ENCODE peak calls at places on chromosomes 12 and 14, in four cellular contexts. One of them, this sample, is unnamed.
A peak's percentile ranks its signal among the peaks of the same experiment; 100 is the strongest.

GRCh38 chr14:73741876-73742519 is 27.8 kb upstream of the PNMA1 start:
- DNase-seq in CD4-positive, CD25-positive, alpha-beta regulatory T cell: no peak
- DNase-seq in substantia nigra: no peak
- DNase-seq in heart left ventricle: peak; percentile 34
- DNase-seq in this sample: no peak

GRCh38 chr14:74400328-74400727 is 25.7 kb downstream of the SYNDIG1L start:
- DNase-seq in heart left ventricle: no peak
- DNase-seq in CD4-positive, CD25-positive, alpha-beta regulatory T cell: no peak
- DNase-seq in substantia nigra: no peak
- DNase-seq in this sample: no peak

GRCh38 chr12:49362077-49362476 is 5.2 kb upstream of the SPATS2 start:
- DNase-seq in substantia nigra: no peak
- DNase-seq in heart left ventricle: no peak
- DNase-seq in CD4-positive, CD25-positive, alpha-beta regulatory T cell: no peak
- DNase-seq in this sample: no peak

GRCh38 chr12:46843811-46844210 is 18.0 kb upstream of the SLC38A4 start:
- DNase-seq in heart left ventricle: no peak
- DNase-seq in CD4-positive, CD25-positive, alpha-beta regulatory T cell: no peak
- DNase-seq in substantia nigra: no peak
- DNase-seq in this sample: no peak

GRCh38 chr12:127810026-127810425 is 456.9 kb upstream of the TMEM132C start:
- DNase-seq in heart left ventricle: no peak
- DNase-seq in substantia nigra: no peak
- DNase-seq in CD4-positive, CD25-positive, alpha-beta regulatory T cell: no peak
- DNase-seq in this sample: no peak

GRCh38 chr14:101129750-101130149 is 226.2 kb upstream of the RTL1 start:
- DNase-seq in heart left ventricle: no peak
- DNase-seq in CD4-positive, CD25-positive, alpha-beta regulatory T cell: no peak
- DNase-seq in substantia nigra: no peak
- DNase-seq in this sample: no peak

GRCh38 chr14:101719708-101720107 is 41.8 kb upstream of the PPP2R5C start:
- DNase-seq in heart left ventricle: peak; percentile 41
- DNase-seq in CD4-positive, CD25-positive, alpha-beta regulatory T cell: no peak
- DNase-seq in substantia nigra: no peak
- DNase-seq in this sample: no peak

GRCh38 chr12:4648099-4648498 is 752 bp downstream of the AKAP3 start:
- DNase-seq in CD4-positive, CD25-positive, alpha-beta regulatory T cell: no peak
- DNase-seq in substantia nigra: no peak
- DNase-seq in heart left ventricle: no peak
- DNase-seq in this sample: no peak

GRCh38 chr14:42469637-42470426 is 863.2 kb downstream of the LRFN5 start:
- DNase-seq in substantia nigra: no peak
- DNase-seq in heart left ventricle: no peak
- DNase-seq in CD4-positive, CD25-positive, alpha-beta regulatory T cell: no peak
- DNase-seq in this sample: no peak

GRCh38 chr14:91061309-91061887 is 957 bp upstream of the RPS6KA5 start:
- DNase-seq in CD4-positive, CD25-positive, alpha-beta regulatory T cell: no peak
- DNase-seq in heart left ventricle: no peak
- DNase-seq in substantia nigra: no peak
- DNase-seq in this sample: no peak

GRCh38 chr14:61461808-61462275 is 140.5 kb downstream of the PRKCH start:
- DNase-seq in heart left ventricle: no peak
- DNase-seq in substantia nigra: peak; percentile 57
- DNase-seq in CD4-positive, CD25-positive, alpha-beta regulatory T cell: peak; percentile 40
- DNase-seq in this sample: no peak

GRCh38 chr14:78335531-78335930 is 165.4 kb downstream of the NRXN3 start:
- DNase-seq in heart left ventricle: no peak
- DNase-seq in substantia nigra: no peak
- DNase-seq in CD4-positive, CD25-positive, alpha-beta regulatory T cell: no peak
- DNase-seq in this sample: no peak

GRCh38 chr12:53775478-53776145 is 23.8 kb upstream of the CISTR start:
- DNase-seq in CD4-positive, CD25-positive, alpha-beta regulatory T cell: no peak
- DNase-seq in heart left ventricle: peak; percentile 53
- DNase-seq in substantia nigra: no peak
- DNase-seq in this sample: no peak

GRCh38 chr12:101727098-101727497 is 12.2 kb downstream of the SYCP3 start:
- DNase-seq in substantia nigra: no peak
- DNase-seq in CD4-positive, CD25-positive, alpha-beta regulatory T cell: no peak
- DNase-seq in heart left ventricle: no peak
- DNase-seq in this sample: no peak

DNA sequence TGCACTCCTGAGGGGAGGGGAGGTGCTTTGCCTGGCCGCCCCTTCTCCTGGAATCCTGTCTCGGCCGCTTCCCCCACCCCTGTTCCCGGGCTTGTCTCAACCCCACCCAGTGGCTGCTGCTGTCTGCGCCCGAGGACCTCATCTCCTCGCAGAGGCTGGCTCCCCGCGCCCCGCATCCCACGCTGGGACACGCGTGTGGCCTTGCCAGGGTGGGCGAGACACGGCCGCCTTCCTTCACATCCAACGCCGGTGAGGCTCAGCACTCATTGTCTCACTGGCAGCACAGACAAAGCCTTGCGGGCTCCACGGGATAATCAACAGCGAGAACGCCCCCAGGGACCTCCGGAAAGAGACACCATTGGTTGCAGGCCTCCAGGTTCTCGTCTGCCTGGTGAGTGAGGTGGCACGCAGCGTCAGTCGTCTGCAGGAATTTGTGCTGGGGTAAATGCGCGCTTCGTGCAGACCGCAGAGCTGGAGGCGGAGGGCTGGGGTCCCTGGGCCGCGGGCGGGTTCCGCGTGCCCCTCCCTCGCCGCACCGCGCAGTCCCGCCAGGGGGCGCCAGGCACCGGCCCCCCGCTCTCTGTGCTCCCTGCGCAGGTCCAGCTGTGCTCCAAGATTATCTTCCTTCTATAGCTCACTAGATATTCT is 26.8 kb downstream of the CCDC177 start:
- DNase-seq in substantia nigra: no peak
- DNase-seq in CD4-positive, CD25-positive, alpha-beta regulatory T cell: no peak
- DNase-seq in heart left ventricle: no peak
- DNase-seq in this sample: peak; percentile 18
- H3K27ac ChIP-seq in substantia nigra: no peak overlapping the region
- H3K27ac ChIP-seq in CD4-positive, CD25-positive, alpha-beta regulatory T cell: no peak overlapping the region
- H3K27ac ChIP-seq in heart left ventricle: no peak overlapping the region
- H3K27ac ChIP-seq in this sample: peak overlapping the region; percentile 16

GRCh38 chr14:100031506-100032281 is 33.5 kb upstream of the EVL start:
- DNase-seq in CD4-positive, CD25-positive, alpha-beta regulatory T cell: no peak
- DNase-seq in substantia nigra: no peak
- DNase-seq in heart left ventricle: peak; percentile 35
- DNase-seq in this sample: no peak
- H3K27ac ChIP-seq in CD4-positive, CD25-positive, alpha-beta regulatory T cell: no peak overlapping the region
- H3K27ac ChIP-seq in substantia nigra: no peak overlapping the region
- H3K27ac ChIP-seq in heart left ventricle: peak overlapping the region; percentile 44
- H3K27ac ChIP-seq in this sample: no peak overlapping the region

GRCh38 chr12:124509676-124510300 is 57.6 kb downstream of the NCOR2 start:
- DNase-seq in heart left ventricle: peak; percentile 74
- DNase-seq in substantia nigra: peak; percentile 87
- DNase-seq in CD4-positive, CD25-positive, alpha-beta regulatory T cell: no peak
- DNase-seq in this sample: no peak
- H3K27ac ChIP-seq in heart left ventricle: peak overlapping the region; percentile 79
- H3K27ac ChIP-seq in substantia nigra: peak overlapping the region; percentile 85
- H3K27ac ChIP-seq in CD4-positive, CD25-positive, alpha-beta regulatory T cell: no peak overlapping the region
- H3K27ac ChIP-seq in this sample: peak overlapping the region; percentile 84

GRCh38 chr14:88614218-88614907 is 51.5 kb downstream of the ZC3H14 start:
- DNase-seq in CD4-positive, CD25-positive, alpha-beta regulatory T cell: no peak
- DNase-seq in substantia nigra: no peak
- DNase-seq in heart left ventricle: no peak
- DNase-seq in this sample: no peak

GRCh38 chr14:88613552-88614010 is 50.7 kb downstream of the ZC3H14 start:
- DNase-seq in substantia nigra: no peak
- DNase-seq in CD4-positive, CD25-positive, alpha-beta regulatory T cell: no peak
- DNase-seq in heart left ventricle: no peak
- DNase-seq in this sample: no peak

GRCh38 chr14:88611878-88612277 is 49.0 kb downstream of the ZC3H14 start:
- DNase-seq in substantia nigra: no peak
- DNase-seq in heart left ventricle: no peak
- DNase-seq in CD4-positive, CD25-positive, alpha-beta regulatory T cell: no peak
- DNase-seq in this sample: no peak

GRCh38 chr14:88616697-88617096 is 53.9 kb downstream of the ZC3H14 start:
- DNase-seq in substantia nigra: no peak
- DNase-seq in CD4-positive, CD25-positive, alpha-beta regulatory T cell: no peak
- DNase-seq in heart left ventricle: no peak
- DNase-seq in this sample: no peak

GRCh38 chr14:88612981-88613380 is 50.1 kb downstream of the ZC3H14 start:
- DNase-seq in heart left ventricle: no peak
- DNase-seq in substantia nigra: no peak
- DNase-seq in CD4-positive, CD25-positive, alpha-beta regulatory T cell: no peak
- DNase-seq in this sample: no peak
- H3K27ac ChIP-seq in heart left ventricle: no peak overlapping the region
- H3K27ac ChIP-seq in substantia nigra: no peak overlapping the region
- H3K27ac ChIP-seq in CD4-positive, CD25-positive, alpha-beta regulatory T cell: no peak overlapping the region
- H3K27ac ChIP-seq in this sample: no peak overlapping the region

GRCh38 chr12:132191715-132192553 is 47.7 kb downstream of the NOC4L start:
- DNase-seq in CD4-positive, CD25-positive, alpha-beta regulatory T cell: no peak
- DNase-seq in substantia nigra: no peak
- DNase-seq in heart left ventricle: no peak
- DNase-seq in this sample: no peak

GRCh38 chr12:132188451-132189298 is 44.4 kb downstream of the NOC4L start:
- DNase-seq in CD4-positive, CD25-positive, alpha-beta regulatory T cell: no peak
- DNase-seq in substantia nigra: no peak
- DNase-seq in heart left ventricle: no peak
- DNase-seq in this sample: no peak

GRCh38 chr12:132190834-132191500 is 46.7 kb downstream of the NOC4L start:
- DNase-seq in CD4-positive, CD25-positive, alpha-beta regulatory T cell: no peak
- DNase-seq in substantia nigra: no peak
- DNase-seq in heart left ventricle: no peak
- DNase-seq in this sample: no peak

GRCh38 chr12:132189378-132190011 is 45.2 kb downstream of the NOC4L start:
- DNase-seq in CD4-positive, CD25-positive, alpha-beta regulatory T cell: peak; percentile 92
- DNase-seq in heart left ventricle: peak; percentile 95
- DNase-seq in substantia nigra: peak; percentile 37
- DNase-seq in this sample: peak; percentile 51

DNA sequence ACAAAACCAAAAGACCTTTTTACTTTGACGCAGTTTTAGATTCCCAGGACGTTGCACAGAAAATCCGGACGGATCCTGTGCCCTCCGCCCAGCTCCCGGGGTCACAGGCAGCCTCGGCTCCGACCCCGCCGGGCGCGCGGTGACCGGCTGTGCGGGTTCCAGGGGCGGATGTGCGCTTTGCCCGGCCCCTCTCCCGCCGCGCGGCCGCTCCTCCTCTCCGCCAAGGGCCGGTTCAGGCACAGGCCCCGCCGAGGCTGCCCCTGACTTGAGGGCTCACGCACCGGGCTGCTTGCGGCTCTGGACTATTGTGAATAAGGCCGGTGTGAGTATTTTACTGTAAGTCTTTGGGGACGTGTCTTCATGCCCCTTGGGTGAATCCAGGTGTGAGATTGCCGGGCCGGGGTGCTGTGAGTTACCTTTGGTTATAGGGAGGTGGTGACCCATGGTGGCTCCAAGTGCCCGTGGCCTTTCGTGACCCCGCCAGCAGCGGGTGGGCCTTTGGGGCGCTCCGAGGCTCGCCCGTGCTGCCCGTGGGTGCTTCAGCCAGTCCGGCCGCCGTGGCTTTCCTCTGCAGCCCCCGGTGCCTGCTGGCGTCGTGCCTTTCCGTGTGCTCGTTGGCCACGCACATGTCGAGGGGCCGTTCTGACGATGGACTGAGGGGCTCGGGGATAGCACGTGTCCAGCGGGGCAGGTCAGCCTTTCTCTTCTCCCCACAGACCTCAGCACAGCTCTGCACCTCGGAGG is 45.9 kb downstream of the NOC4L start:
- DNase-seq in heart left ventricle: peak; percentile 42
- DNase-seq in substantia nigra: no peak
- DNase-seq in CD4-positive, CD25-positive, alpha-beta regulatory T cell: no peak
- DNase-seq in this sample: no peak
- H3K27ac ChIP-seq in heart left ventricle: peak overlapping the region; percentile 83
- H3K27ac ChIP-seq in substantia nigra: no peak overlapping the region
- H3K27ac ChIP-seq in CD4-positive, CD25-positive, alpha-beta regulatory T cell: peak overlapping the region; percentile 89
- H3K27ac ChIP-seq in this sample: no peak overlapping the region